ENCODE peak calls at places on chromosomes 13 and 19, in four cellular contexts. I, C, G and W are unnamed samples.

GRCh38 chr19:33477781-33478180 is 43.8 kb downstream of the PEPD start:
- DNase-seq in I (no peak), C (no peak), G (no peak), W (no peak)

GRCh38 chr19:1513492-1514294 is 874 bp upstream of the ADAMTSL5 start:
- DNase-seq in I (peak; percentile 69), C (peak; percentile 15), G (peak; percentile 47), W (peak; percentile 55)

GRCh38 chr19:2361259-2362038 is 1.4 kb downstream of the TMPRSS9 start:
- DNase-seq in I (no peak), C (no peak), G (no peak), W (no peak)

GRCh38 chr13:101434486-101434885 is 18.0 kb upstream of the ITGBL1 start:
- DNase-seq in I (no peak), C (no peak), G (no peak), W (no peak)

GRCh38 chr13:96792736-96793444 is 201.4 kb downstream of the OXGR1 start:
- DNase-seq in I (no peak), C (peak; percentile 46), G (no peak), W (no peak)

GRCh38 chr13:110499621-110500281 is 61.8 kb downstream of the RAB20 start:
- DNase-seq in I (no peak), C (peak; percentile 84), G (peak; percentile 21), W (no peak)

GRCh38 chr13:106555631-106556328 is 12.2 kb downstream of the ARGLU1 start:
- DNase-seq in I (no peak), C (peak; percentile 26), G (no peak), W (no peak)

GRCh38 chr19:3250675-3251074 is 26.2 kb downstream of the CELF5 start:
- DNase-seq in I (peak; percentile 61), C (no peak), G (peak; percentile 35), W (no peak)

GRCh38 chr13:18991054-18991453 is 190.6 kb downstream of the TUBA3C start:
- DNase-seq in I (no peak), C (no peak), G (no peak), W (no peak)

GRCh38 chr13:22915442-22916082 is 265.2 kb upstream of the SGCG start:
- DNase-seq in I (no peak), C (peak; percentile 64), G (peak; percentile 23), W (no peak)

GRCh38 chr13:36323408-36323807 is 22.8 kb downstream of the SPART start:
- DNase-seq in I (no peak), C (no peak), G (no peak), W (no peak)

GRCh38 chr19:58054792-58055482 is 4.1 kb upstream of the ZNF135 start:
- DNase-seq in I (no peak), C (peak; percentile 9), G (no peak), W (no peak)

GRCh38 chr13:54373211-54373610 is 1344.6 kb downstream of the OLFM4 start:
- DNase-seq in I (no peak), C (no peak), G (no peak), W (no peak)

GRCh38 chr19:12295191-12295590 is 508 bp upstream of the ZNF44 start:
- DNase-seq in I (no peak), C (no peak), G (no peak), W (no peak)

GRCh38 chr13:105446197-105446596 is 1089.3 kb downstream of the EFNB2 start:
- DNase-seq in I (no peak), C (no peak), G (no peak), W (no peak)